ENCODE peak calls at places on chromosomes 11 and 22, in six cellular contexts. One of them, this sample, is unnamed.

GRCh38 chr22:48316245-48316875 is 1511.3 kb downstream of the BRD1 start:
- DNase-seq in A549: no peak
- DNase-seq in right cardiac atrium: no peak
- DNase-seq in PC-3: no peak
- DNase-seq in AG04450: no peak
- DNase-seq in left ventricle myocardium inferior: no peak
- DNase-seq in this sample: no peak

GRCh38 chr22:47328550-47329243 is 566.2 kb downstream of the TBC1D22A start:
- DNase-seq in left ventricle myocardium inferior: no peak
- DNase-seq in A549: peak
- DNase-seq in right cardiac atrium: peak
- DNase-seq in PC-3: peak
- DNase-seq in AG04450: peak
- DNase-seq in this sample: no peak

GRCh38 chr22:29842172-29842571 is 4.1 kb upstream of the ASCC2 start:
- DNase-seq in left ventricle myocardium inferior: no peak
- DNase-seq in A549: no peak
- DNase-seq in right cardiac atrium: no peak
- DNase-seq in PC-3: peak
- DNase-seq in AG04450: no peak
- DNase-seq in this sample: no peak

GRCh38 chr11:127018683-127019279 is 18.2 kb upstream of the KIRREL3 start:
- DNase-seq in right cardiac atrium: no peak
- DNase-seq in PC-3: no peak
- DNase-seq in left ventricle myocardium inferior: no peak
- DNase-seq in AG04450: no peak
- DNase-seq in A549: peak
- DNase-seq in this sample: no peak

GRCh38 chr11:58829736-58830135 is 14.8 kb downstream of the GLYATL2 start:
- DNase-seq in A549: no peak
- DNase-seq in right cardiac atrium: no peak
- DNase-seq in PC-3: peak
- DNase-seq in AG04450: peak
- DNase-seq in left ventricle myocardium inferior: no peak
- DNase-seq in this sample: no peak

GRCh38 chr11:114368918-114369680 is 31.2 kb downstream of the C11orf71 start:
- DNase-seq in AG04450: no peak
- DNase-seq in A549: no peak
- DNase-seq in right cardiac atrium: no peak
- DNase-seq in PC-3: peak
- DNase-seq in left ventricle myocardium inferior: no peak
- DNase-seq in this sample: no peak

GRCh38 chr22:20173246-20173645 is 22.4 kb upstream of the CCDC188 start:
- DNase-seq in left ventricle myocardium inferior: no peak
- DNase-seq in right cardiac atrium: no peak
- DNase-seq in PC-3: no peak
- DNase-seq in A549: no peak
- DNase-seq in AG04450: no peak
- DNase-seq in this sample: no peak

GRCh38 chr22:49234459-49234858 is 593.2 kb downstream of the BRD1 start:
- DNase-seq in AG04450: no peak
- DNase-seq in A549: no peak
- DNase-seq in PC-3: no peak
- DNase-seq in left ventricle myocardium inferior: no peak
- DNase-seq in right cardiac atrium: no peak
- DNase-seq in this sample: no peak

GRCh38 chr11:44979536-44980399 is 29.1 kb upstream of the TP53I11 start:
- DNase-seq in right cardiac atrium: no peak
- DNase-seq in AG04450: no peak
- DNase-seq in PC-3: peak
- DNase-seq in left ventricle myocardium inferior: no peak
- DNase-seq in A549: peak
- DNase-seq in this sample: no peak

GRCh38 chr11:117315285-117316196 is 515 bp downstream of the BACE1 start:
- DNase-seq in right cardiac atrium: peak
- DNase-seq in PC-3: no peak
- DNase-seq in A549: no peak
- DNase-seq in left ventricle myocardium inferior: no peak
- DNase-seq in AG04450: no peak
- DNase-seq in this sample: no peak

GRCh38 chr11:131744847-131745246 is 374.4 kb downstream of the NTM start:
- DNase-seq in AG04450: peak
- DNase-seq in A549: no peak
- DNase-seq in PC-3: peak
- DNase-seq in right cardiac atrium: no peak
- DNase-seq in left ventricle myocardium inferior: no peak
- DNase-seq in this sample: no peak

GRCh38 chr11:73977856-73978519 is 4.7 kb downstream of the UCP2 start:
- DNase-seq in left ventricle myocardium inferior: no peak
- DNase-seq in A549: no peak
- DNase-seq in AG04450: no peak
- DNase-seq in PC-3: no peak
- DNase-seq in right cardiac atrium: no peak
- DNase-seq in this sample: no peak

GRCh38 chr11:121968638-121969037 is 147.4 kb downstream of the BLID start:
- DNase-seq in AG04450: no peak
- DNase-seq in PC-3: no peak
- DNase-seq in right cardiac atrium: no peak
- DNase-seq in A549: no peak
- DNase-seq in left ventricle myocardium inferior: no peak
- DNase-seq in this sample: no peak

GRCh38 chr11:118914178-118914918 is 11.4 kb downstream of the BCL9L start:
- DNase-seq in PC-3: peak
- DNase-seq in AG04450: no peak
- DNase-seq in A549: peak
- DNase-seq in left ventricle myocardium inferior: peak
- DNase-seq in right cardiac atrium: peak
- DNase-seq in this sample: peak

GRCh38 chr22:21823740-21824438 is 43.6 kb downstream of the MAPK1 start:
- DNase-seq in left ventricle myocardium inferior: no peak
- DNase-seq in A549: no peak
- DNase-seq in AG04450: no peak
- DNase-seq in right cardiac atrium: no peak
- DNase-seq in PC-3: no peak
- DNase-seq in this sample: no peak

GRCh38 chr11:78380615-78381029 is 37.0 kb downstream of the GAB2 start:
- DNase-seq in AG04450: peak
- DNase-seq in A549: no peak
- DNase-seq in right cardiac atrium: no peak
- DNase-seq in PC-3: no peak
- DNase-seq in left ventricle myocardium inferior: no peak
- DNase-seq in this sample: no peak

GRCh38 chr11:15969281-15969680 is 387.1 kb downstream of the SOX6 start:
- DNase-seq in right cardiac atrium: peak
- DNase-seq in AG04450: peak
- DNase-seq in A549: peak
- DNase-seq in PC-3: peak
- DNase-seq in left ventricle myocardium inferior: peak
- DNase-seq in this sample: peak

GRCh38 chr11:116342148-116342547 is 430.6 kb downstream of the BUD13 start:
- DNase-seq in left ventricle myocardium inferior: no peak
- DNase-seq in A549: no peak
- DNase-seq in PC-3: no peak
- DNase-seq in AG04450: no peak
- DNase-seq in right cardiac atrium: no peak
- DNase-seq in this sample: no peak

GRCh38 chr11:2402890-2403645 is 2.5 kb downstream of the TSSC4 start:
- DNase-seq in right cardiac atrium: no peak
- DNase-seq in AG04450: no peak
- DNase-seq in A549: no peak
- DNase-seq in PC-3: no peak
- DNase-seq in left ventricle myocardium inferior: no peak
- DNase-seq in this sample: no peak

GRCh38 chr11:80424012-80424695 is 983.3 kb upstream of the TENM4 start:
- DNase-seq in AG04450: no peak
- DNase-seq in left ventricle myocardium inferior: no peak
- DNase-seq in A549: no peak
- DNase-seq in right cardiac atrium: no peak
- DNase-seq in PC-3: no peak
- DNase-seq in this sample: no peak

GRCh38 chr11:116263020-116263419 is 509.8 kb downstream of the BUD13 start:
- DNase-seq in A549: no peak
- DNase-seq in right cardiac atrium: no peak
- DNase-seq in left ventricle myocardium inferior: no peak
- DNase-seq in PC-3: no peak
- DNase-seq in AG04450: no peak
- DNase-seq in this sample: no peak

GRCh38 chr11:38019072-38019775 is 1421.2 kb upstream of the RAG2 start:
- DNase-seq in right cardiac atrium: peak
- DNase-seq in PC-3: peak
- DNase-seq in left ventricle myocardium inferior: no peak
- DNase-seq in A549: peak
- DNase-seq in AG04450: no peak
- DNase-seq in this sample: no peak

GRCh38 chr22:36606114-36606513 is 77.1 kb upstream of the EIF3D start:
- DNase-seq in PC-3: no peak
- DNase-seq in right cardiac atrium: peak
- DNase-seq in left ventricle myocardium inferior: peak
- DNase-seq in AG04450: no peak
- DNase-seq in A549: no peak
- DNase-seq in this sample: no peak

DNA sequence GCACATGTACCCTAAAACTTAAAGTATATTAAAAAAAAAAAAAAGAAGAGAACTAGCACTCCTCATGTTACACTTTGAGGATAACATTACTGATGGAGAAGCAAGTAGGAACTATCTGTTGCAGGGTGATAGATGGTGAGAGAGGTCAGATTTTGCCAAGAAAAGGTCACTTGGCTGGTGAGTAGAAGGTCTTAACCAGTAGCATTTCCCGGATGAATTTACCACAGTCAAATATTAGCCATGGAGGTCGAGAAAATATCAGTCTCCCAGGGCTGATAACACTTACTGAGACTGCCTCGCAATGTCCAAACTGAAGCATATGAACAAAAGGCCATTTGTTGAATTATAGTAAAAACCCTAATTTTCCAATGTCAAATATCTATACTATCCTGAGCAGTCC is 14.7 kb upstream of the BBOX1 start:
- DNase-seq in right cardiac atrium: no peak
- DNase-seq in AG04450: no peak
- DNase-seq in left ventricle myocardium inferior: no peak
- DNase-seq in A549: no peak
- DNase-seq in PC-3: no peak
- DNase-seq in this sample: no peak
- H3K27ac ChIP-seq in right cardiac atrium: no peak
- H3K27ac ChIP-seq in AG04450: no peak
- H3K27ac ChIP-seq in left ventricle myocardium inferior: no peak
- H3K27ac ChIP-seq in A549: no peak
- H3K27ac ChIP-seq in PC-3: no peak
- H3K27ac ChIP-seq in this sample: no peak

DNA sequence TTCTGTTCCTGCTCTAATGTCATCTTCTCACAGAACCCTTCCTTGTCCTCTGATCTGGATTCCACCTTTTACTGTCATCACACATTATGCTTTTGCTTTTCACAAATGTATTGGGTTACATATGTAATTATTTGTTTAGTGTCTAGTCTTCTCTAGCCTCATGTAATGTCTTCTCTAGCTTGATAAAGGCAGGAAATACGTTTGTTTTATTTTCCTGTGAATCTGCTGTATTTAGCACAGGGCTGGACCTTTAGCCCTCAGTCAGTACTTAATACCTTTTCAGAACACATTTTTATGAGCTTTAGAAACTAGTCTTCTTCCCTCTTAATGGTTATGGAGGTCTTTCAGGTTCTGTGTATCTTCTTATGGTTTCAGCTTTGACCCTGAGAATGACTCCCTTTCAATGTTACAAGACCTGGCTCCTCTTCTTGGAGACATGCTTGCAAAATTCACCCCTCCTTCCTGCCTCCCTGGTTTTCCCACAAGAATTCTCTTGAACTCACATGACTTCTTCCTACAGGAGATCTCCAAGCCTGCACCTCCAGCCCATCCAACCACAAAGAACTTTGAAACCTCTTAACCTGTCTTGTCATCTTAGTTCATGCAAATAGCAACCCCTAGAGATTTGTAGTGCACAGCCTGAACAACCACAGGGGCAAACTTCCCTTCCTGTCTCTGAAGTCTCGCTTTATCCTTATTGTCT is 132.7 kb upstream of the DDI1 start:
- DNase-seq in A549: no peak
- DNase-seq in PC-3: no peak
- DNase-seq in AG04450: no peak
- DNase-seq in right cardiac atrium: no peak
- DNase-seq in left ventricle myocardium inferior: no peak
- DNase-seq in this sample: no peak
- H3K27ac ChIP-seq in A549: no peak
- H3K27ac ChIP-seq in PC-3: no peak
- H3K27ac ChIP-seq in AG04450: no peak
- H3K27ac ChIP-seq in right cardiac atrium: no peak
- H3K27ac ChIP-seq in left ventricle myocardium inferior: peak
- H3K27ac ChIP-seq in this sample: no peak

GRCh38 chr11:27008811-27009535 is 15.1 kb downstream of the FIBIN start:
- DNase-seq in A549: no peak
- DNase-seq in left ventricle myocardium inferior: no peak
- DNase-seq in PC-3: no peak
- DNase-seq in right cardiac atrium: no peak
- DNase-seq in AG04450: no peak
- DNase-seq in this sample: no peak

GRCh38 chr11:27012254-27012921 is 18.5 kb downstream of the FIBIN start:
- DNase-seq in A549: no peak
- DNase-seq in AG04450: peak
- DNase-seq in PC-3: no peak
- DNase-seq in right cardiac atrium: peak
- DNase-seq in left ventricle myocardium inferior: no peak
- DNase-seq in this sample: no peak

GRCh38 chr11:27013741-27014415 is 20.0 kb downstream of the FIBIN start:
- DNase-seq in AG04450: no peak
- DNase-seq in PC-3: no peak
- DNase-seq in A549: no peak
- DNase-seq in left ventricle myocardium inferior: no peak
- DNase-seq in right cardiac atrium: no peak
- DNase-seq in this sample: no peak

DNA sequence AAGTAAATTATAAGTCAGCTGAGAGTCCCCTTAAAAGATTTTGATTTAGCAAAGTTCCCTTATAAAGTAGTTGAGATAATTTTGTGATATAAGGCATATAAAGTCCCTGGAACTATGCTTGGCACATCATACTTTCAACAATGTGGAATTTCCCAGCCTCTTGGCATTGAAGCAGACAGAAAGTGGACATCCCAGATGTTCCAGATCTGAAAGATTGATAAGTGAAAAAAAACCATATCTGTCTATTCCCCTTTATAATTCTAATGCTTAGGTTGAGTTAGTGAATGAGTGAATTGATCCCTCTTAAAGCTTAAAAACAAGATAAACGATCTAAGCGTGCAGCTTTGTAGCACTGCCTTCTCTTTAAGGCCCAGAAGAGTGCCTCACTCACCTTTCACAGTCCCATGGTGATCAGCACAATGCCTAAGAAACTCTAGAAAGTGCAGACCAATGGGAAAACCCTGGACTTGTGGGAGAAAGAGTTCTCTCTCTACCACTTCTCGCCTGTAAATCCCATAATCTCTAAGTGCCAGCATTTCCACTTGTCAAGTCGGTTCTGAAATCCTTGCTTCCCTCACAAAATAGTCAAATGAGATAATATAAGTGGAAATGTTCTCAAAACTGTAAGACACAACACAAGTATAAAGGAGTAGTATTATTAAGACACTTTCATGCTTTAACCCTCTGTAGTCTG is 17.8 kb downstream of the FIBIN start:
- DNase-seq in A549: no peak
- DNase-seq in right cardiac atrium: no peak
- DNase-seq in left ventricle myocardium inferior: no peak
- DNase-seq in PC-3: no peak
- DNase-seq in AG04450: no peak
- DNase-seq in this sample: no peak
- H3K27ac ChIP-seq in A549: no peak
- H3K27ac ChIP-seq in right cardiac atrium: no peak
- H3K27ac ChIP-seq in left ventricle myocardium inferior: peak
- H3K27ac ChIP-seq in PC-3: no peak
- H3K27ac ChIP-seq in AG04450: no peak
- H3K27ac ChIP-seq in this sample: peak

GRCh38 chr11:65879622-65880021 is at the start of gene CTSW:
- DNase-seq in left ventricle myocardium inferior: no peak
- DNase-seq in right cardiac atrium: peak
- DNase-seq in A549: no peak
- DNase-seq in AG04450: no peak
- DNase-seq in PC-3: no peak
- DNase-seq in this sample: no peak
- H3K27ac ChIP-seq in left ventricle myocardium inferior: no peak
- H3K27ac ChIP-seq in right cardiac atrium: no peak
- H3K27ac ChIP-seq in A549: no peak
- H3K27ac ChIP-seq in AG04450: no peak
- H3K27ac ChIP-seq in PC-3: no peak
- H3K27ac ChIP-seq in this sample: no peak

This sample was measured in dorsolateral prefrontal cortex.